ENCODE peak calls at places on chromosomes 7 and 10, in ten cellular contexts. P is stimulated activated CD4-positive, alpha-beta T cell treated with anti-CD3 and anti-CD28 coated beads, Interleukin-1b, Interleukin-23, amount 100 ng/mL, for 48 hours; W is fibroblast of mammary gland; N is astrocyte of the cerebellum; E is AG10803; A is transverse colon; R is right lobe of liver; J is activated CD8-positive, alpha-beta memory T cell treated with anti-CD3 and anti-CD28 coated beads, Interleukin-2, amount 10 ng/mL, durations not matched to agents 7 days and 5 days; U is naive thymus-derived CD8-positive, alpha-beta T cell; S is GM13976. I is an unnamed sample.

GRCh38 chr10:13346280-13346819 is 1.7 kb downstream of the SEPHS1 start:
- DNase-seq in S (no peak), J (no peak), P (no peak), A (peak), W (peak), R (no peak), E (peak), U (no peak), N (no peak), I (no peak)

GRCh38 chr7:24718977-24719491 is 38.2 kb downstream of the GSDME start:
- DNase-seq in E (no peak), J (peak), N (no peak), R (no peak), U (no peak), A (no peak), W (no peak), P (no peak), S (peak), I (no peak)

GRCh38 chr10:14723052-14723689 is 51.5 kb downstream of the FAM107B start:
- DNase-seq in N (no peak), A (no peak), W (no peak), S (no peak), U (peak), E (no peak), P (no peak), J (no peak), R (no peak), I (no peak)

GRCh38 chr10:31635415-31636065 is 293.1 kb downstream of the ARHGAP12 start:
- DNase-seq in E (peak), S (no peak), N (no peak), J (no peak), W (peak), A (no peak), R (no peak), P (no peak), U (no peak), I (no peak)

GRCh38 chr7:143936087-143937009 is 1.3 kb downstream of the OR2F2 start:
- DNase-seq in N (no peak), W (peak), R (no peak), U (no peak), P (no peak), S (no peak), A (no peak), E (peak), J (no peak), I (no peak)

GRCh38 chr10:94680544-94680943 is 3.0 kb upstream of the CYP2C18 start:
- DNase-seq in A (no peak), W (peak), E (no peak), N (no peak), R (no peak), U (no peak), S (no peak), P (no peak), J (no peak), I (no peak)

GRCh38 chr10:30493609-30494530 is 59.9 kb downstream of the MAP3K8 start:
- DNase-seq in R (peak), N (no peak), J (no peak), P (no peak), W (peak), S (no peak), U (no peak), E (peak), A (peak), I (no peak)

GRCh38 chr10:32054087-32054486 is 2.1 kb downstream of the KIF5B start:
- DNase-seq in P (no peak), J (no peak), E (peak), S (no peak), A (peak), N (no peak), W (peak), U (no peak), R (no peak), I (no peak)

GRCh38 chr7:101915000-101915399 is 97.6 kb downstream of the CUX1 start:
- DNase-seq in A (no peak), J (no peak), S (no peak), W (no peak), R (no peak), U (no peak), E (no peak), P (no peak), N (no peak), I (no peak)

GRCh38 chr7:72063325-72063724 is 348.8 kb downstream of the CALN1 start:
- DNase-seq in R (no peak), A (no peak), W (no peak), N (no peak), U (no peak), E (no peak), S (no peak), J (no peak), P (no peak), I (no peak)

GRCh38 chr7:21365866-21366624 is 61.8 kb upstream of the SP4 start:
- DNase-seq in J (no peak), P (no peak), A (no peak), N (no peak), S (no peak), R (no peak), E (no peak), U (no peak), W (peak), I (no peak)

GRCh38 chr10:124971276-124971675 is 29.4 kb downstream of the ZRANB1 start:
- DNase-seq in J (no peak), N (no peak), S (no peak), E (no peak), P (no peak), U (no peak), W (no peak), A (no peak), R (no peak), I (no peak)

GRCh38 chr7:8214162-8214897 is 47.6 kb downstream of the ICA1 start:
- DNase-seq in S (no peak), W (peak), E (peak), P (no peak), U (no peak), R (no peak), N (no peak), J (no peak), A (no peak), I (no peak)

GRCh38 chr10:7587168-7587864 is 79.5 kb downstream of the ITIH5 start:
- DNase-seq in J (no peak), N (no peak), A (no peak), U (no peak), R (no peak), P (no peak), E (no peak), S (no peak), W (no peak), I (no peak)

GRCh38 chr10:63722537-63722936 is 201.3 kb downstream of the REEP3 start:
- DNase-seq in R (no peak), S (no peak), J (no peak), P (no peak), U (no peak), N (peak), W (peak), A (no peak), E (peak), I (no peak)

GRCh38 chr10:122499491-122499941 is 38.2 kb downstream of the HTRA1 start:
- DNase-seq in R (no peak), S (no peak), N (no peak), P (no peak), J (no peak), U (no peak), E (peak), W (peak), A (peak), I (no peak)

GRCh38 chr10:72171175-72171630 is 44.6 kb upstream of the ANAPC16 start:
- DNase-seq in J (no peak), U (no peak), W (peak), R (no peak), P (no peak), S (no peak), N (peak), E (peak), A (peak), I (peak)

GRCh38 chr10:116353817-116354216 is 29.6 kb downstream of the CCDC172 start:
- DNase-seq in U (no peak), R (no peak), N (no peak), P (no peak), S (no peak), W (no peak), A (no peak), J (no peak), E (no peak), I (no peak)

GRCh38 chr7:44373418-44373740 is 48.0 kb upstream of the CAMK2B start:
- DNase-seq in A (no peak), P (no peak), N (no peak), W (no peak), S (peak), R (no peak), E (no peak), U (no peak), J (no peak), I (no peak)

GRCh38 chr7:71130280-71130679 is 1.7 kb upstream of the GALNT17 start:
- DNase-seq in J (no peak), P (no peak), A (no peak), R (no peak), E (no peak), W (no peak), N (no peak), S (no peak), U (no peak), I (no peak)

GRCh38 chr10:102450374-102451104 is 804 bp downstream of the C10orf95 start:
- DNase-seq in S (peak), W (peak), R (peak), U (peak), P (peak), A (peak), N (no peak), E (peak), J (peak), I (no peak)

GRCh38 chr7:140218656-140219055 is 41.9 kb upstream of the KDM7A start:
- DNase-seq in P (no peak), E (no peak), S (no peak), W (no peak), J (no peak), A (no peak), R (no peak), U (no peak), N (no peak), I (no peak)

GRCh38 chr7:150937848-150938561 is 40.1 kb downstream of the KCNH2 start:
- DNase-seq in N (peak), P (peak), R (no peak), S (no peak), U (peak), J (no peak), W (peak), E (peak), A (no peak), I (no peak)

GRCh38 chr10:66180651-66181318 is 745.1 kb upstream of the LRRTM3 start:
- DNase-seq in W (peak), N (peak), E (peak), U (peak), S (peak), J (no peak), P (no peak), R (no peak), A (no peak), I (peak)

GRCh38 chr7:127769137-127769536 is 117.1 kb downstream of the SND1 start:
- DNase-seq in R (no peak), P (no peak), S (no peak), N (no peak), U (no peak), A (no peak), W (no peak), E (no peak), J (no peak), I (no peak)

GRCh38 chr7:152865461-152865860 is 105.9 kb downstream of the ACTR3B start:
- DNase-seq in J (no peak), A (no peak), P (no peak), N (no peak), W (no peak), E (no peak), R (no peak), S (no peak), U (no peak), I (no peak)

GRCh38 chr7:139570119-139570518 is 46.6 kb downstream of the CLEC2L start:
- DNase-seq in P (no peak), S (no peak), E (no peak), N (no peak), J (no peak), W (no peak), A (no peak), U (no peak), R (no peak), I (no peak)

GRCh38 chr7:97064972-97065587 is 40.4 kb upstream of the DLX5 start:
- DNase-seq in U (peak), S (peak), P (no peak), W (peak), A (no peak), J (no peak), R (no peak), N (peak), E (peak), I (peak)

GRCh38 chr7:75962607-75963382 is 31.6 kb downstream of the TMEM120A start:
- DNase-seq in A (no peak), J (no peak), S (peak), U (no peak), R (peak), P (no peak), E (peak), N (peak), W (peak), I (no peak)

GRCh38 chr7:128322040-128322643 is 21.6 kb downstream of the RBM28 start:
- DNase-seq in S (no peak), J (peak), W (peak), N (peak), U (peak), E (peak), A (no peak), R (no peak), P (no peak), I (no peak)

GRCh38 chr7:11191574-11192220 is 218.0 kb downstream of the PHF14 start:
- DNase-seq in J (no peak), E (no peak), W (no peak), U (no peak), R (no peak), N (no peak), S (no peak), P (no peak), A (no peak), I (no peak)

GRCh38 chr7:90384433-90384832 is 18.8 kb upstream of the CLDN12 start:
- DNase-seq in W (peak), S (no peak), U (no peak), N (no peak), E (peak), A (no peak), J (no peak), P (no peak), R (no peak), I (no peak)

GRCh38 chr7:126698909-126699308 is 553.8 kb downstream of the GRM8 start:
- DNase-seq in R (no peak), S (no peak), W (no peak), J (no peak), N (no peak), P (no peak), U (no peak), E (no peak), A (no peak), I (no peak)

GRCh38 chr7:6526997-6527378 is 24.3 kb downstream of the GRID2IP start:
- DNase-seq in A (no peak), W (no peak), R (no peak), E (no peak), P (no peak), U (no peak), N (no peak), J (no peak), S (no peak), I (no peak)

GRCh38 chr7:128904381-128905197 is 5.9 kb downstream of the KCP start:
- DNase-seq in N (peak), S (peak), A (peak), P (no peak), R (no peak), U (peak), E (peak), J (no peak), W (peak), I (no peak)

GRCh38 chr10:124366343-124366742 is 52.4 kb downstream of the OAT start:
- DNase-seq in U (no peak), S (no peak), R (no peak), P (no peak), A (no peak), J (no peak), E (no peak), W (no peak), N (no peak), I (no peak)

GRCh38 chr7:137996386-137996851 is 5.5 kb downstream of the CREB3L2 start:
- DNase-seq in N (peak), E (peak), U (no peak), J (no peak), R (no peak), S (no peak), W (peak), A (no peak), P (no peak), I (no peak)

I was measured in brain pericyte.